ENCODE peak calls at places on chromosomes 6 and 20, in four cellular contexts. H is stimulated activated CD8-positive, alpha-beta memory T cell treated with anti-CD3 and anti-CD28 coated beads, Interleukin-15, amount 100 ng/mL, for 4 hours; X is posterior cingulate gyrus; F is hepatocyte. L is an unnamed sample.

GRCh38 chr6:47308674-47309325 is 905 bp downstream of the TNFRSF21 start:
- DNase-seq in H (no peak), X (peak), F (peak), L (peak)

GRCh38 chr6:3999800-4000661 is 78.9 kb downstream of the FAM217A start:
- DNase-seq in H (no peak), X (no peak), F (no peak), L (no peak)

GRCh38 chr6:6694368-6694780 is 105.9 kb downstream of the LY86 start:
- DNase-seq in H (no peak), X (no peak), F (no peak), L (no peak)

GRCh38 chr6:25570608-25571007 is 81.4 kb upstream of the SCGN start:
- DNase-seq in H (no peak), X (no peak), F (no peak), L (no peak)

GRCh38 chr20:57372581-57373350 is 18.4 kb upstream of the RBM38 start:
- DNase-seq in H (no peak), X (no peak), F (no peak), L (no peak)

GRCh38 chr6:115137910-115138309 is 795.1 kb upstream of the HS3ST5 start:
- DNase-seq in H (no peak), X (no peak), F (no peak), L (no peak)

GRCh38 chr20:21232546-21233280 is 70.4 kb upstream of the XRN2 start:
- DNase-seq in H (no peak), X (no peak), F (no peak), L (no peak)

GRCh38 chr6:41231246-41231645 is 3.1 kb downstream of the TREML4 start:
- DNase-seq in H (no peak), X (no peak), F (no peak), L (no peak)

GRCh38 chr6:163943647-163944395 is 529.3 kb downstream of the QKI start:
- DNase-seq in H (no peak), X (peak), F (peak), L (no peak)

GRCh38 chr20:57316795-57317201 is 12.8 kb upstream of the SPO11 start:
- DNase-seq in H (no peak), X (no peak), F (no peak), L (no peak)

GRCh38 chr6:25753079-25753478 is 1.5 kb upstream of the SLC17A4 start:
- DNase-seq in H (no peak), X (no peak), F (no peak), L (no peak)

GRCh38 chr6:1553562-1554088 is 56.1 kb upstream of the FOXC1 start:
- DNase-seq in H (no peak), X (no peak), F (no peak), L (no peak)

GRCh38 chr6:144265390-144265789 is 19.7 kb upstream of the UTRN start:
- DNase-seq in H (no peak), X (no peak), F (peak), L (no peak)